ENCODE peak calls at places on chromosome 20, in eight cellular contexts. One of them, this sample, is unnamed.

GRCh38 chr20:4519530-4519929 is 202.2 kb upstream of the PRND start:
- DNase-seq in mammary epithelial cell: peak; percentile 11
- DNase-seq in dorsolateral prefrontal cortex: no peak
- DNase-seq in lower leg skin: no peak
- DNase-seq in PC-9: no peak
- DNase-seq in fibroblast of lung: no peak
- DNase-seq in heart left ventricle: no peak
- DNase-seq in spleen: no peak
- DNase-seq in this sample: peak; percentile 42

GRCh38 chr20:1301031-1301529 is 27.9 kb downstream of the SDCBP2 start:
- DNase-seq in mammary epithelial cell: peak; percentile 58
- DNase-seq in dorsolateral prefrontal cortex: no peak
- DNase-seq in fibroblast of lung: peak; percentile 71
- DNase-seq in lower leg skin: no peak
- DNase-seq in PC-9: peak; percentile 74
- DNase-seq in heart left ventricle: peak; percentile 30
- DNase-seq in spleen: peak; percentile 34
- DNase-seq in this sample: no peak

GRCh38 chr20:9441948-9442347 is 72.4 kb upstream of the LAMP5 start:
- DNase-seq in dorsolateral prefrontal cortex: no peak
- DNase-seq in mammary epithelial cell: no peak
- DNase-seq in spleen: no peak
- DNase-seq in fibroblast of lung: no peak
- DNase-seq in lower leg skin: no peak
- DNase-seq in PC-9: no peak
- DNase-seq in heart left ventricle: no peak
- DNase-seq in this sample: no peak

GRCh38 chr20:32447136-32448027 is 89.3 kb downstream of the ASXL1 start:
- DNase-seq in mammary epithelial cell: no peak
- DNase-seq in fibroblast of lung: no peak
- DNase-seq in lower leg skin: peak; percentile 84
- DNase-seq in PC-9: no peak
- DNase-seq in spleen: peak; percentile 69
- DNase-seq in dorsolateral prefrontal cortex: no peak
- DNase-seq in heart left ventricle: peak; percentile 33
- DNase-seq in this sample: no peak

GRCh38 chr20:32560989-32561830 is 23.9 kb downstream of the NOL4L start:
- DNase-seq in fibroblast of lung: no peak
- DNase-seq in spleen: no peak
- DNase-seq in heart left ventricle: no peak
- DNase-seq in lower leg skin: no peak
- DNase-seq in PC-9: no peak
- DNase-seq in dorsolateral prefrontal cortex: no peak
- DNase-seq in mammary epithelial cell: no peak
- DNase-seq in this sample: no peak

GRCh38 chr20:57106692-57107091 is 159.7 kb downstream of the BMP7 start:
- DNase-seq in fibroblast of lung: no peak
- DNase-seq in PC-9: no peak
- DNase-seq in lower leg skin: no peak
- DNase-seq in heart left ventricle: no peak
- DNase-seq in dorsolateral prefrontal cortex: no peak
- DNase-seq in mammary epithelial cell: no peak
- DNase-seq in spleen: no peak
- DNase-seq in this sample: no peak

GRCh38 chr20:47319517-47320252 is 36.8 kb downstream of the ZMYND8 start:
- DNase-seq in heart left ventricle: no peak
- DNase-seq in mammary epithelial cell: peak; percentile 84
- DNase-seq in lower leg skin: peak; percentile 91
- DNase-seq in PC-9: peak; percentile 92
- DNase-seq in spleen: no peak
- DNase-seq in dorsolateral prefrontal cortex: no peak
- DNase-seq in fibroblast of lung: peak; percentile 87
- DNase-seq in this sample: no peak

GRCh38 chr20:11844691-11845090 is 73.0 kb upstream of the BTBD3 start:
- DNase-seq in lower leg skin: no peak
- DNase-seq in dorsolateral prefrontal cortex: no peak
- DNase-seq in spleen: no peak
- DNase-seq in mammary epithelial cell: no peak
- DNase-seq in fibroblast of lung: peak; percentile 74
- DNase-seq in heart left ventricle: no peak
- DNase-seq in PC-9: no peak
- DNase-seq in this sample: no peak

GRCh38 chr20:60718743-60719142 is 533.3 kb upstream of the CDH4 start:
- DNase-seq in PC-9: no peak
- DNase-seq in spleen: no peak
- DNase-seq in mammary epithelial cell: no peak
- DNase-seq in fibroblast of lung: no peak
- DNase-seq in heart left ventricle: no peak
- DNase-seq in dorsolateral prefrontal cortex: no peak
- DNase-seq in lower leg skin: no peak
- DNase-seq in this sample: no peak

GRCh38 chr20:46731770-46732169 is 22.3 kb downstream of the SLC2A10 start:
- DNase-seq in mammary epithelial cell: no peak
- DNase-seq in fibroblast of lung: no peak
- DNase-seq in lower leg skin: no peak
- DNase-seq in dorsolateral prefrontal cortex: no peak
- DNase-seq in spleen: no peak
- DNase-seq in heart left ventricle: no peak
- DNase-seq in PC-9: no peak
- DNase-seq in this sample: no peak

GRCh38 chr20:18543932-18544331 is 23.3 kb upstream of the SMIM26 start:
- DNase-seq in fibroblast of lung: no peak
- DNase-seq in PC-9: no peak
- DNase-seq in dorsolateral prefrontal cortex: no peak
- DNase-seq in heart left ventricle: peak; percentile 69
- DNase-seq in spleen: no peak
- DNase-seq in lower leg skin: no peak
- DNase-seq in mammary epithelial cell: no peak
- DNase-seq in this sample: no peak

GRCh38 chr20:59525500-59526241 is 78.7 kb upstream of the PHACTR3 start:
- DNase-seq in spleen: no peak
- DNase-seq in lower leg skin: peak; percentile 86
- DNase-seq in heart left ventricle: peak; percentile 53
- DNase-seq in fibroblast of lung: peak; percentile 12
- DNase-seq in PC-9: no peak
- DNase-seq in dorsolateral prefrontal cortex: peak; percentile 57
- DNase-seq in mammary epithelial cell: peak; percentile 19
- DNase-seq in this sample: peak; percentile 58

GRCh38 chr20:19786311-19786710 is 28.3 kb downstream of the RIN2 start:
- DNase-seq in lower leg skin: no peak
- DNase-seq in spleen: no peak
- DNase-seq in heart left ventricle: peak; percentile 80
- DNase-seq in fibroblast of lung: peak; percentile 98
- DNase-seq in mammary epithelial cell: peak; percentile 89
- DNase-seq in dorsolateral prefrontal cortex: no peak
- DNase-seq in PC-9: peak; percentile 60
- DNase-seq in this sample: no peak

GRCh38 chr20:25178563-25179438 is 16.7 kb upstream of the ENTPD6 start:
- DNase-seq in fibroblast of lung: peak; percentile 91
- DNase-seq in PC-9: peak; percentile 99
- DNase-seq in spleen: no peak
- DNase-seq in lower leg skin: no peak
- DNase-seq in heart left ventricle: no peak
- DNase-seq in dorsolateral prefrontal cortex: no peak
- DNase-seq in mammary epithelial cell: peak; percentile 97
- DNase-seq in this sample: peak; percentile 67

GRCh38 chr20:31710423-31711250 is 12.0 kb downstream of the BCL2L1 start:
- DNase-seq in dorsolateral prefrontal cortex: no peak
- DNase-seq in PC-9: peak; percentile 71
- DNase-seq in lower leg skin: no peak
- DNase-seq in fibroblast of lung: peak; percentile 44
- DNase-seq in spleen: no peak
- DNase-seq in mammary epithelial cell: peak; percentile 98
- DNase-seq in heart left ventricle: peak; percentile 82
- DNase-seq in this sample: no peak

GRCh38 chr20:23147964-23148720 is 62.0 kb upstream of the CD93 start:
- DNase-seq in lower leg skin: peak; percentile 96
- DNase-seq in heart left ventricle: peak; percentile 79
- DNase-seq in spleen: no peak
- DNase-seq in PC-9: peak; percentile 96
- DNase-seq in mammary epithelial cell: peak; percentile 72
- DNase-seq in fibroblast of lung: peak; percentile 81
- DNase-seq in dorsolateral prefrontal cortex: no peak
- DNase-seq in this sample: peak; percentile 42

GRCh38 chr20:7704021-7704420 is 236.2 kb downstream of the HAO1 start:
- DNase-seq in spleen: no peak
- DNase-seq in PC-9: no peak
- DNase-seq in dorsolateral prefrontal cortex: no peak
- DNase-seq in mammary epithelial cell: no peak
- DNase-seq in fibroblast of lung: no peak
- DNase-seq in heart left ventricle: no peak
- DNase-seq in lower leg skin: no peak
- DNase-seq in this sample: no peak

GRCh38 chr20:43931976-43932375 is 17.3 kb downstream of the TOX2 start:
- DNase-seq in fibroblast of lung: no peak
- DNase-seq in lower leg skin: no peak
- DNase-seq in heart left ventricle: no peak
- DNase-seq in mammary epithelial cell: no peak
- DNase-seq in PC-9: no peak
- DNase-seq in dorsolateral prefrontal cortex: no peak
- DNase-seq in spleen: no peak
- DNase-seq in this sample: no peak

GRCh38 chr20:31680286-31681127 is 42.2 kb downstream of the BCL2L1 start:
- DNase-seq in fibroblast of lung: no peak
- DNase-seq in PC-9: no peak
- DNase-seq in mammary epithelial cell: no peak
- DNase-seq in dorsolateral prefrontal cortex: no peak
- DNase-seq in heart left ventricle: no peak
- DNase-seq in spleen: no peak
- DNase-seq in lower leg skin: no peak
- DNase-seq in this sample: no peak

GRCh38 chr20:7859371-7859802 is 80.9 kb downstream of the HAO1 start:
- DNase-seq in fibroblast of lung: peak; percentile 78
- DNase-seq in spleen: no peak
- DNase-seq in PC-9: no peak
- DNase-seq in dorsolateral prefrontal cortex: no peak
- DNase-seq in heart left ventricle: peak; percentile 29
- DNase-seq in mammary epithelial cell: peak; percentile 65
- DNase-seq in lower leg skin: no peak
- DNase-seq in this sample: peak; percentile 12

DNA sequence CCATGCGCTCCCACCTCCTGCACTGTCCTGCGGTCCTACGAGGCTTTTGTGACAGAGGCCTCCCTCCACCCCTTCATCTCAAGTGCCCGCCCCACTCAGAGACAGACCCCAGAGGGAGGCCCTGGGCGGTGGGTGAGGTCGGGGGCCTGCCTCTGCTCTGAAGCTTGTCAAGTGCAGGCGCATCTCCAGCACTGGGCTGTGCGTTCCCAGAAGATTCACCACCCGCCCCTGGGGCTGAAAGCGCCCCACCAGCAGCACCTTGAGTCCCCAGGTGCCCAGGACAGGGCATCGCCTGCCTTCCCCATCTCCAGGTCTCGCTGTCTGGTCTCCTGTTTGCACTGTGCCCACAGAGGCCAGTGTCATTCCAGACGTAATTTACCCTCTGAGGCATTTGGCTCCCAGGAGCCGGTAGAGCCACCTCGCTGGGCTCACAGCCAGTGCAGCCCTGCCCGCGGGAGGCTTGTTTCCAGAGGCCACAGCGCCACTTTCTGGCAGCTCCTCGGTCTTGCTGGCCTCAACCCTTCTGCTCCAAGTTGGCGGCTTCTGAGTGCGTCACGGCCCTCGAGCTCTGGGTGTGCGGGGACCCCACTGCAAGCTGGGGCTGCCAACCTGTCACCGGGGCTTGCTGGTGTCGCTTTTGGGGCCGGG is 191.1 kb downstream of the TAF4 start:
- DNase-seq in lower leg skin: no peak
- DNase-seq in fibroblast of lung: peak; percentile 45
- DNase-seq in mammary epithelial cell: peak; percentile 67
- DNase-seq in heart left ventricle: no peak
- DNase-seq in PC-9: no peak
- DNase-seq in dorsolateral prefrontal cortex: no peak
- DNase-seq in spleen: no peak
- DNase-seq in this sample: no peak
- TF ChIP-seq CTCF in lower leg skin: no peak
- TF ChIP-seq CTCF in fibroblast of lung: no peak
- TF ChIP-seq CTCF in mammary epithelial cell: peak; percentile 50
- TF ChIP-seq CTCF in heart left ventricle: peak; percentile 35
- TF ChIP-seq CTCF in PC-9: peak; percentile 59
- TF ChIP-seq CTCF in dorsolateral prefrontal cortex: no peak
- TF ChIP-seq CTCF in spleen: no peak
- TF ChIP-seq CTCF in this sample: no peak

GRCh38 chr20:13786143-13786828 is 1.5 kb downstream of the NDUFAF5 start:
- DNase-seq in fibroblast of lung: no peak
- DNase-seq in lower leg skin: no peak
- DNase-seq in mammary epithelial cell: no peak
- DNase-seq in spleen: no peak
- DNase-seq in heart left ventricle: no peak
- DNase-seq in dorsolateral prefrontal cortex: no peak
- DNase-seq in PC-9: no peak
- DNase-seq in this sample: no peak

GRCh38 chr20:13790708-13791107 is 5.9 kb downstream of the NDUFAF5 start:
- DNase-seq in spleen: no peak
- DNase-seq in fibroblast of lung: no peak
- DNase-seq in PC-9: no peak
- DNase-seq in lower leg skin: no peak
- DNase-seq in mammary epithelial cell: no peak
- DNase-seq in dorsolateral prefrontal cortex: no peak
- DNase-seq in heart left ventricle: no peak
- DNase-seq in this sample: no peak

GRCh38 chr20:13784893-13785715 is at the start of the genes ESF1 and NDUFAF5:
- DNase-seq in spleen: peak; percentile 98
- DNase-seq in dorsolateral prefrontal cortex: peak; percentile 97
- DNase-seq in fibroblast of lung: peak; percentile 98
- DNase-seq in mammary epithelial cell: peak; percentile 97
- DNase-seq in PC-9: peak; percentile 93
- DNase-seq in heart left ventricle: peak; percentile 95
- DNase-seq in lower leg skin: peak; percentile 99
- DNase-seq in this sample: peak; percentile 93

GRCh38 chr20:13791562-13792459 is 7.0 kb downstream of the NDUFAF5 start:
- DNase-seq in heart left ventricle: no peak
- DNase-seq in dorsolateral prefrontal cortex: no peak
- DNase-seq in spleen: no peak
- DNase-seq in mammary epithelial cell: no peak
- DNase-seq in fibroblast of lung: no peak
- DNase-seq in lower leg skin: no peak
- DNase-seq in PC-9: no peak
- DNase-seq in this sample: no peak

GRCh38 chr20:13788167-13788834 is 3.5 kb downstream of the NDUFAF5 start:
- DNase-seq in PC-9: peak; percentile 53
- DNase-seq in spleen: no peak
- DNase-seq in dorsolateral prefrontal cortex: no peak
- DNase-seq in fibroblast of lung: peak; percentile 63
- DNase-seq in mammary epithelial cell: peak; percentile 52
- DNase-seq in lower leg skin: no peak
- DNase-seq in heart left ventricle: peak; percentile 33
- DNase-seq in this sample: peak; percentile 66
- TF ChIP-seq CTCF in PC-9: peak; percentile 66
- TF ChIP-seq CTCF in spleen: peak; percentile 34
- TF ChIP-seq CTCF in dorsolateral prefrontal cortex: peak; percentile 25
- TF ChIP-seq CTCF in fibroblast of lung: peak; percentile 67
- TF ChIP-seq CTCF in mammary epithelial cell: peak; percentile 67
- TF ChIP-seq CTCF in lower leg skin: no peak
- TF ChIP-seq CTCF in heart left ventricle: peak; percentile 56
- TF ChIP-seq CTCF in this sample: peak; percentile 60

GRCh38 chr20:2713285-2713684 is 20.7 kb downstream of the EBF4 start:
- DNase-seq in fibroblast of lung: no peak
- DNase-seq in mammary epithelial cell: no peak
- DNase-seq in lower leg skin: peak; percentile 6
- DNase-seq in dorsolateral prefrontal cortex: no peak
- DNase-seq in spleen: no peak
- DNase-seq in heart left ventricle: no peak
- DNase-seq in PC-9: no peak
- DNase-seq in this sample: no peak
- TF ChIP-seq CTCF in fibroblast of lung: peak; percentile 23
- TF ChIP-seq CTCF in mammary epithelial cell: peak; percentile 7
- TF ChIP-seq CTCF in lower leg skin: no peak
- TF ChIP-seq CTCF in dorsolateral prefrontal cortex: no peak
- TF ChIP-seq CTCF in spleen: peak; percentile 44
- TF ChIP-seq CTCF in heart left ventricle: no peak
- TF ChIP-seq CTCF in PC-9: no peak
- TF ChIP-seq CTCF in this sample: peak; percentile 41

GRCh38 chr20:45445805-45446562 is 23.6 kb upstream of the WFDC2 start:
- DNase-seq in heart left ventricle: no peak
- DNase-seq in spleen: no peak
- DNase-seq in lower leg skin: no peak
- DNase-seq in fibroblast of lung: no peak
- DNase-seq in dorsolateral prefrontal cortex: no peak
- DNase-seq in mammary epithelial cell: peak; percentile 20
- DNase-seq in PC-9: no peak
- DNase-seq in this sample: peak; percentile 43
- TF ChIP-seq CTCF in heart left ventricle: no peak
- TF ChIP-seq CTCF in spleen: peak; percentile 55
- TF ChIP-seq CTCF in lower leg skin: no peak
- TF ChIP-seq CTCF in fibroblast of lung: peak; percentile 58
- TF ChIP-seq CTCF in dorsolateral prefrontal cortex: no peak
- TF ChIP-seq CTCF in mammary epithelial cell: peak; percentile 68
- TF ChIP-seq CTCF in PC-9: peak; percentile 79
- TF ChIP-seq CTCF in this sample: peak; percentile 65

This sample was measured in GM13977.